ENCODE peak calls at places on chromosome 7, in five cellular contexts. One of them, this sample, is unnamed. For H3K4me1, the result is how much of the 10 kb centered on the place peaks cover.

GRCh38 chr7:55185941-55186609 is 167.3 kb downstream of the EGFR start:
- DNase-seq in upper lobe of right lung: no peak
- DNase-seq in PC-9: peak
- DNase-seq in IMR-90: peak
- DNase-seq in Peyer's patch: no peak
- DNase-seq in this sample: no peak

GRCh38 chr7:134589491-134589941 is 40.6 kb downstream of the AKR1B15 start:
- DNase-seq in Peyer's patch: no peak
- DNase-seq in IMR-90: peak
- DNase-seq in upper lobe of right lung: no peak
- DNase-seq in PC-9: peak
- DNase-seq in this sample: peak

GRCh38 chr7:21514071-21514470 is 28.8 kb upstream of the DNAH11 start:
- DNase-seq in upper lobe of right lung: no peak
- DNase-seq in Peyer's patch: no peak
- DNase-seq in IMR-90: no peak
- DNase-seq in PC-9: no peak
- DNase-seq in this sample: no peak

GRCh38 chr7:107579546-107579880 is 533 bp upstream of the BCAP29 start:
- DNase-seq in PC-9: no peak
- DNase-seq in Peyer's patch: no peak
- DNase-seq in upper lobe of right lung: no peak
- DNase-seq in IMR-90: peak
- DNase-seq in this sample: no peak

GRCh38 chr7:158741294-158741666 is 36.7 kb upstream of the NCAPG2 start:
- DNase-seq in upper lobe of right lung: no peak
- DNase-seq in Peyer's patch: no peak
- DNase-seq in IMR-90: no peak
- DNase-seq in PC-9: no peak
- DNase-seq in this sample: no peak

GRCh38 chr7:117790251-117790650 is 83.0 kb downstream of the CTTNBP2 start:
- DNase-seq in PC-9: no peak
- DNase-seq in IMR-90: no peak
- DNase-seq in Peyer's patch: no peak
- DNase-seq in upper lobe of right lung: no peak
- DNase-seq in this sample: no peak

GRCh38 chr7:142811154-142811737 is 40.5 kb downstream of the PRSS2 start:
- DNase-seq in upper lobe of right lung: no peak
- DNase-seq in PC-9: peak
- DNase-seq in IMR-90: peak
- DNase-seq in Peyer's patch: no peak
- DNase-seq in this sample: no peak

GRCh38 chr7:74061840-74062539 is 21.6 kb upstream of the LIMK1 start:
- DNase-seq in PC-9: peak
- DNase-seq in Peyer's patch: peak
- DNase-seq in upper lobe of right lung: peak
- DNase-seq in IMR-90: peak
- DNase-seq in this sample: peak

GRCh38 chr7:40008218-40008815 is 58.3 kb downstream of the CDK13 start:
- DNase-seq in Peyer's patch: no peak
- DNase-seq in PC-9: no peak
- DNase-seq in upper lobe of right lung: no peak
- DNase-seq in IMR-90: peak
- DNase-seq in this sample: no peak

GRCh38 chr7:156944876-156945275 is 4.6 kb upstream of the NOM1 start:
- DNase-seq in Peyer's patch: no peak
- DNase-seq in IMR-90: no peak
- DNase-seq in PC-9: no peak
- DNase-seq in upper lobe of right lung: no peak
- DNase-seq in this sample: no peak

GRCh38 chr7:75915416-75916156 is 631 bp downstream of the POR start:
- DNase-seq in Peyer's patch: no peak
- DNase-seq in upper lobe of right lung: no peak
- DNase-seq in PC-9: peak
- DNase-seq in IMR-90: peak
- DNase-seq in this sample: peak

GRCh38 chr7:2614646-2615330 is 17.0 kb upstream of the TTYH3 start:
- DNase-seq in upper lobe of right lung: no peak
- DNase-seq in Peyer's patch: no peak
- DNase-seq in PC-9: no peak
- DNase-seq in IMR-90: no peak
- DNase-seq in this sample: no peak

GRCh38 chr7:45927724-45928123 is 6.7 kb upstream of the IGFBP3 start:
- DNase-seq in upper lobe of right lung: no peak
- DNase-seq in Peyer's patch: no peak
- DNase-seq in PC-9: no peak
- DNase-seq in IMR-90: no peak
- DNase-seq in this sample: no peak

GRCh38 chr7:157472311-157473050 is 135.7 kb downstream of the DNAJB6 start:
- DNase-seq in IMR-90: no peak
- DNase-seq in Peyer's patch: no peak
- DNase-seq in PC-9: no peak
- DNase-seq in upper lobe of right lung: peak
- DNase-seq in this sample: peak

GRCh38 chr7:150940446-150941102 is 37.5 kb downstream of the KCNH2 start:
- DNase-seq in PC-9: no peak
- DNase-seq in IMR-90: no peak
- DNase-seq in upper lobe of right lung: peak
- DNase-seq in Peyer's patch: no peak
- DNase-seq in this sample: no peak

GRCh38 chr7:149261321-149261828 is 621 bp upstream of the ZNF783 start:
- DNase-seq in PC-9: peak
- DNase-seq in Peyer's patch: peak
- DNase-seq in upper lobe of right lung: no peak
- DNase-seq in IMR-90: peak
- DNase-seq in this sample: no peak

GRCh38 chr7:44147026-44147881 is 6.1 kb upstream of the MYL7 start:
- DNase-seq in upper lobe of right lung: no peak
- DNase-seq in Peyer's patch: no peak
- DNase-seq in IMR-90: no peak
- DNase-seq in PC-9: no peak
- DNase-seq in this sample: no peak

GRCh38 chr7:1466524-1467271 is 7.4 kb upstream of the MICALL2 start:
- DNase-seq in upper lobe of right lung: peak
- DNase-seq in Peyer's patch: peak
- DNase-seq in PC-9: peak
- DNase-seq in IMR-90: peak
- DNase-seq in this sample: peak

GRCh38 chr7:95549818-95550529 is 46.3 kb downstream of the PDK4 start:
- DNase-seq in Peyer's patch: peak
- DNase-seq in PC-9: peak
- DNase-seq in upper lobe of right lung: peak
- DNase-seq in IMR-90: peak
- DNase-seq in this sample: peak
- H3K4me1 ChIP-seq in Peyer's patch: under half
- H3K4me1 ChIP-seq in PC-9: under half
- H3K4me1 ChIP-seq in upper lobe of right lung: half or more
- H3K4me1 ChIP-seq in IMR-90: under half
- H3K4me1 ChIP-seq in this sample: half or more

DNA sequence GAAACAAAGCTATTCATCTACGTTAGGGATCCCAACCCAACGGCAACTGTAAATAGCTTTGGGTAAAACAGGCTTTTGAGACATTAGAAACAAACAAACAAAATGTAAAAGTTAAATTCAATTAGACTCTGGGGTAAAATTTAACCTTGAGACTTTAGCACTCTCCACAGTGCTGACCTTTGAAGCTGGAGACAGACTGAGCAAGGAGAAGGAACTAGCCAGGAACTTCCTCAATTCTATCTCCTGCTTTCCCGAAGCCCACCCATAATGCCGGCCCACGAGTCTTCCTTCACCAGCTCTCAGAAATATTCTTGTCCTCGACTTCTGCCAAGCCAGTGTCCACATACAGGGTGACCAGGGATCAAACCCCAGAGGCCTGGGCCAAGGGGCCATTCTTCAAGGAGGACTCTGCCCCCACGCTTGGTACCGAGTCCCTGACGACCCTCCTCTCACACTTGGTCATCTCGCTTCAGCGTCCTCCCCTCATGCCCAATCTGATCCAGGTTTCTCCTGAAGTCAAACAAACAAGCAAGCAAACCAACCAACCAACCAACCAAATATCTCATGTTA is 114.1 kb downstream of the HIPK2 start:
- DNase-seq in PC-9: no peak
- DNase-seq in IMR-90: no peak
- DNase-seq in Peyer's patch: no peak
- DNase-seq in upper lobe of right lung: no peak
- DNase-seq in this sample: no peak
- H3K4me1 ChIP-seq in PC-9: under half
- H3K4me1 ChIP-seq in IMR-90: under half
- H3K4me1 ChIP-seq in Peyer's patch: under half
- H3K4me1 ChIP-seq in upper lobe of right lung: under half
- H3K4me1 ChIP-seq in this sample: half or more

GRCh38 chr7:47475880-47476227 is 106.1 kb downstream of the TNS3 start:
- DNase-seq in upper lobe of right lung: no peak
- DNase-seq in Peyer's patch: no peak
- DNase-seq in IMR-90: no peak
- DNase-seq in PC-9: peak
- DNase-seq in this sample: no peak
- H3K4me1 ChIP-seq in upper lobe of right lung: half or more
- H3K4me1 ChIP-seq in Peyer's patch: under half
- H3K4me1 ChIP-seq in IMR-90: under half
- H3K4me1 ChIP-seq in PC-9: half or more
- H3K4me1 ChIP-seq in this sample: half or more

DNA sequence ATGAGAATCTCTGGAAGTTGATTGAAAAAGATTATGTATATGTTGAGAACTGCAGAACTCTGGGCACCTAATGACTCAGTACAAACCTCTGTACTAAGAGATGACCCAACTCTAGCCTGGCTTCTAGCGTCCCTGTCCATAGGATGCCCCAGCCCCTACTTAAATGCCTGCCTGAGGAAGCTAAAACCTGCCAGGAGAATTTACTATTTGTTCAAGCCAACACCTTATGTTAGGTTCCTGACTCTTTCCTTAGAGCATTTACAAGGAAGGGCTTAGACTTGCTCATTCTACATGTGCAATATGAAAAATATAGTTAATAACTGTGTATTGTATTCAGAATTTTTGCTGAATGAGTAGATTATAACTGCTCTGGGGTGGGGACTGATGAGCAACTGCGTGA is 37.5 kb upstream of the AOAH start:
- DNase-seq in Peyer's patch: no peak
- DNase-seq in PC-9: no peak
- DNase-seq in IMR-90: no peak
- DNase-seq in upper lobe of right lung: no peak
- DNase-seq in this sample: no peak
- H3K4me1 ChIP-seq in Peyer's patch: under half
- H3K4me1 ChIP-seq in PC-9: under half
- H3K4me1 ChIP-seq in IMR-90: under half
- H3K4me1 ChIP-seq in upper lobe of right lung: under half
- H3K4me1 ChIP-seq in this sample: under half

DNA sequence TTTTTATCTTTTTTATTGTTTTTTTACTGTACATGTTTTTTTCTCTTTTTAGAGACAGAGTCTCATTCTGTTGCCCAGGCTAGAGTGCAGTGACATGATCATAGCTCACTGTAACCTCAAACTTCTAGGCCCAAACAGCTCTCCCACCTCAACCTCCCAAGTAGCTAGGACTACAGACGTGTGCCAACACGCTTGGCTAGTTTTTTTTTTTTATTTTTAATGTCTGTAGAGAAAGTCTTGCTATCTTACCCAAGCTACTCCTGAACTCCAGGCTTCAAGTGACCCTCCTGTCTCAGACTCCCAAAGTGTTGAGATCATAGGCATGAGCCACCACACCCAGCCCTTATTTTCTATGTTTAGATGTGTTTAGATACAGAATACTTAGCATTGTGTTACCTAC is 46.4 kb downstream of the KMT2E start:
- DNase-seq in Peyer's patch: no peak
- DNase-seq in IMR-90: no peak
- DNase-seq in PC-9: no peak
- DNase-seq in upper lobe of right lung: no peak
- DNase-seq in this sample: no peak
- H3K4me1 ChIP-seq in Peyer's patch: under half
- H3K4me1 ChIP-seq in IMR-90: under half
- H3K4me1 ChIP-seq in PC-9: under half
- H3K4me1 ChIP-seq in upper lobe of right lung: under half
- H3K4me1 ChIP-seq in this sample: under half